ENCODE peak calls at places on chromosomes 11 and 22, in six cellular contexts. Z is left colon, X is CMK, U is NCI-H345, B is kidney glomerular epithelial cell, K is glutamatergic neuron. E is an unnamed sample.

GRCh38 chr11:69265911-69266510 is 27.9 kb upstream of the MYEOV start:
- DNase-seq in Z (no peak), X (no peak), U (no peak), B (no peak), K (no peak), E (peak)

GRCh38 chr22:39150848-39151215 is 1.6 kb downstream of the CBX7 start:
- DNase-seq in Z (no peak), X (no peak), U (no peak), B (no peak), K (no peak), E (no peak)

GRCh38 chr11:8369592-8370205 is 106.0 kb upstream of the LMO1 start:
- DNase-seq in Z (no peak), X (no peak), U (no peak), B (no peak), K (no peak), E (no peak)

GRCh38 chr11:10727259-10727851 is 23.7 kb upstream of the CTR9 start:
- DNase-seq in Z (peak), X (no peak), U (no peak), B (no peak), K (no peak), E (no peak)

GRCh38 chr11:92314499-92314898 is 89.9 kb downstream of the FAT3 start:
- DNase-seq in Z (no peak), X (no peak), U (no peak), B (no peak), K (no peak), E (no peak)

GRCh38 chr11:3060436-3061025 is 3.3 kb upstream of the CARS1 start:
- DNase-seq in Z (no peak), X (no peak), U (no peak), B (no peak), K (no peak), E (no peak)

GRCh38 chr11:132054822-132055221 is 684.4 kb downstream of the NTM start:
- DNase-seq in Z (no peak), X (no peak), U (no peak), B (peak), K (no peak), E (no peak)

GRCh38 chr11:2445948-2446551 is 1.2 kb downstream of the KCNQ1 start:
- DNase-seq in Z (peak), X (no peak), U (peak), B (no peak), K (peak), E (peak)

GRCh38 chr22:48825802-48826520 is 1001.7 kb downstream of the BRD1 start:
- DNase-seq in Z (no peak), X (no peak), U (no peak), B (no peak), K (no peak), E (peak)

GRCh38 chr22:30754521-30754920 is 59.8 kb downstream of the OSBP2 start:
- DNase-seq in Z (no peak), X (no peak), U (no peak), B (no peak), K (no peak), E (no peak)

GRCh38 chr11:119051440-119052162 is 5.4 kb downstream of the HYOU1 start:
- DNase-seq in Z (no peak), X (no peak), U (no peak), B (no peak), K (no peak), E (no peak)

GRCh38 chr22:39314251-39314971 is 5.0 kb downstream of the RPL3 start:
- DNase-seq in Z (no peak), X (peak), U (no peak), B (no peak), K (no peak), E (no peak)

GRCh38 chr11:86069408-86070086 is 663 bp upstream of the PICALM start:
- DNase-seq in Z (no peak), X (peak), U (no peak), B (peak), K (no peak), E (peak)

GRCh38 chr11:106276126-106276525 is 198.7 kb downstream of the AASDHPPT start:
- DNase-seq in Z (no peak), X (no peak), U (no peak), B (no peak), K (no peak), E (no peak)

GRCh38 chr11:63670077-63670737 is 969 bp downstream of the ATL3 start:
- DNase-seq in Z (no peak), X (no peak), U (no peak), B (no peak), K (no peak), E (no peak)

GRCh38 chr11:65351511-65351910 is 3.0 kb upstream of the TIGD3 start:
- DNase-seq in Z (no peak), X (no peak), U (no peak), B (no peak), K (no peak), E (no peak)

GRCh38 chr22:44683237-44683636 is 18.8 kb upstream of the PRR5 start:
- DNase-seq in Z (no peak), X (no peak), U (no peak), B (no peak), K (no peak), E (no peak)

GRCh38 chr11:78008174-78008573 is 13.7 kb upstream of the INTS4 start:
- DNase-seq in Z (no peak), X (no peak), U (no peak), B (no peak), K (no peak), E (no peak)

GRCh38 chr11:1553808-1554594 is 18.1 kb downstream of the DUSP8 start:
- DNase-seq in Z (peak), X (no peak), U (peak), B (no peak), K (peak), E (no peak)

GRCh38 chr11:86523738-86524602 is 148.4 kb downstream of the ME3 start:
- DNase-seq in Z (no peak), X (no peak), U (no peak), B (peak), K (no peak), E (no peak)